ENCODE peak calls at places on chromosomes 4 and X, in four cellular contexts. D is SK-N-SH, U is A549, O is HepG2. C is an unnamed sample.

GRCh38 chr4:20249333-20249732 is 2.4 kb upstream of the SLIT2 start:
- DNase-seq in D (peak; percentile 51), O (no peak), U (no peak), C (no peak)

GRCh38 chr4:90317785-90318184 is 190.6 kb downstream of the CCSER1 start:
- DNase-seq in O (no peak), U (no peak), D (no peak), C (no peak)

GRCh38 chr4:25922812-25923369 is 8.9 kb downstream of the SMIM20 start:
- DNase-seq in O (no peak), D (no peak), U (no peak), C (no peak)

GRCh38 chr4:66489783-66490452 is 819.6 kb upstream of the EPHA5 start:
- DNase-seq in D (no peak), O (no peak), U (peak; percentile 1), C (no peak)

GRCh38 chrX:97065066-97065465 is 181.4 kb downstream of the RPA4 start:
- DNase-seq in O (no peak), D (no peak), U (no peak), C (no peak)

GRCh38 chrX:134782796-134783195 is 124.5 kb upstream of the PLAC1 start:
- DNase-seq in U (no peak), D (peak; percentile 23), O (no peak), C (no peak)

GRCh38 chr4:145937990-145938611 is 522 bp downstream of the ZNF827 start:
- DNase-seq in O (no peak), U (no peak), D (peak; percentile 60), C (no peak)

GRCh38 chr4:183205193-183205592 is 106.1 kb downstream of the WWC2 start:
- DNase-seq in U (no peak), D (no peak), O (no peak), C (no peak)

GRCh38 chr4:82201303-82201702 is 172.5 kb downstream of the HNRNPD start:
- DNase-seq in U (no peak), D (no peak), O (no peak), C (no peak)

GRCh38 chr4:36651253-36651652 is 369.8 kb downstream of the DTHD1 start:
- DNase-seq in D (no peak), U (no peak), O (no peak), C (peak; percentile 79)

GRCh38 chrX:153789654-153790053 is 4.5 kb downstream of the IDH3G start:
- DNase-seq in D (no peak), U (no peak), O (no peak), C (no peak)

GRCh38 chr4:181427076-181427475 is 816.1 kb upstream of the TENM3 start:
- DNase-seq in D (peak; percentile 14), U (no peak), O (no peak), C (no peak)

GRCh38 chr4:78864405-78865024 is 74.7 kb downstream of the PAQR3 start:
- DNase-seq in O (peak; percentile 74), D (peak; percentile 34), U (peak; percentile 18), C (peak; percentile 44)

GRCh38 chr4:39096847-39097246 is 34.8 kb downstream of the KLHL5 start:
- DNase-seq in U (no peak), D (no peak), O (no peak), C (no peak)

GRCh38 chr4:19857405-19857804 is 394.3 kb upstream of the SLIT2 start:
- DNase-seq in O (no peak), U (no peak), D (no peak), C (no peak)

GRCh38 chrX:69387559-69388487 is 116.3 kb upstream of the NALF2 start:
- DNase-seq in D (peak; percentile 78), U (peak; percentile 43), O (peak; percentile 45), C (no peak)

GRCh38 chr4:65227628-65228027 is 442.7 kb downstream of the EPHA5 start:
- DNase-seq in U (no peak), D (no peak), O (no peak), C (no peak)

GRCh38 chr4:187006189-187006618 is 282.5 kb upstream of the FAT1 start:
- DNase-seq in U (no peak), D (no peak), O (no peak), C (no peak)

GRCh38 chr4:84324850-84325249 is 174.2 kb downstream of the NKX6-1 start:
- DNase-seq in D (peak; percentile 34), O (no peak), U (no peak), C (no peak)

GRCh38 chr4:109041463-109041862 is 261.0 kb downstream of the COL25A1 start:
- DNase-seq in O (no peak), D (no peak), U (no peak), C (no peak)

GRCh38 chr4:164614999-164615398 is 138.9 kb upstream of the SMIM31 start:
- DNase-seq in O (no peak), U (no peak), D (no peak), C (no peak)

GRCh38 chrX:39627257-39627656 is 470.5 kb downstream of the BCOR start:
- DNase-seq in D (peak; percentile 25), O (no peak), U (no peak), C (no peak)

GRCh38 chrX:15203694-15204093 is 66.2 kb downstream of the ASB9 start:
- DNase-seq in U (no peak), D (no peak), O (no peak), C (no peak)

GRCh38 chrX:1914606-1915365 is 299.9 kb downstream of the ASMT start:
- DNase-seq in O (no peak), U (no peak), D (no peak), C (no peak)

GRCh38 chr4:92862509-92862908 is 558.7 kb downstream of the GRID2 start:
- DNase-seq in O (no peak), D (no peak), U (no peak), C (no peak)

GRCh38 chrX:13747836-13748235 is 13.3 kb downstream of the OFD1 start:
- DNase-seq in D (peak; percentile 27), U (peak; percentile 18), O (peak; percentile 21), C (no peak)

GRCh38 chr4:59904331-59904730 is 1295.8 kb upstream of the ADGRL3 start:
- DNase-seq in U (no peak), D (no peak), O (no peak), C (no peak)

GRCh38 chrX:17072726-17073125 is 126.3 kb downstream of the REPS2 start:
- DNase-seq in D (no peak), U (no peak), O (no peak), C (no peak)

GRCh38 chr4:8615921-8616787 is 23.6 kb downstream of the CPZ start:
- DNase-seq in D (peak; percentile 76), U (no peak), O (no peak), C (no peak)

GRCh38 chr4:10524196-10524833 is 67.1 kb upstream of the ZNF518B start:
- DNase-seq in D (no peak), U (no peak), O (no peak), C (no peak)

GRCh38 chr4:8029689-8030088 is 90.0 kb upstream of the AFAP1 start:
- DNase-seq in O (no peak), D (no peak), U (no peak), C (no peak)

GRCh38 chr4:71198958-71199357 is 139.9 kb upstream of the SLC4A4 start:
- DNase-seq in U (no peak), O (no peak), D (no peak), C (no peak)

GRCh38 chr4:80154547-80154933 is 42.8 kb upstream of the PRDM8 start:
- DNase-seq in D (peak; percentile 46), U (no peak), O (no peak), C (no peak)

GRCh38 chr4:189001283-189001970 is 862.2 kb downstream of the TRIML1 start:
- DNase-seq in O (no peak), U (no peak), D (no peak), C (no peak)

GRCh38 chr4:183429489-183429888 is 14.9 kb upstream of the CDKN2AIP start:
- DNase-seq in U (no peak), D (no peak), O (no peak), C (no peak)

GRCh38 chr4:174873931-174874330 is 44.2 kb upstream of the ADAM29 start:
- DNase-seq in D (peak; percentile 28), O (no peak), U (no peak), C (peak; percentile 25)

GRCh38 chr4:141425124-141425523 is 204.4 kb downstream of the ZNF330 start:
- DNase-seq in D (no peak), U (no peak), O (no peak), C (no peak)

DNA sequence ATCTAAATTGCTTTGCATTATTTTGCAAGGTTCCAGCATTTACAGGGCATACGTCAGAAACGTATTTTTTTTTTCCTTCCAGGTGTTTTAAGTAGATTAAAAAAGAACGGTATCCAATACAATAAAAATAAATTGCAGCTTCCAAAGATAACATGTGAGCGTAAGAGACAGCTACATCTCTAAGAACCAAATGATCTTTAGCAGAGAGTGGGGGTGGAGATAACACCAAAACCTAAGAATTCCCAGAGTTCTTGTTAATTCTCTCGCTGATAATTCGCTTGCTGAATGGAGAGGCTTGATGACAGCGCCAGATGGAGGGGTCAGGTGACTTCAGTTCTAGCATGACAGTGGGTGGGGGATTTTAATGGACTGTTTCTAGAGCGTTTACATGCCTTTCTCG is 2.3 kb downstream of the CLCN4 start:
- DNase-seq in U (no peak), D (peak; percentile 39), O (no peak), C (no peak)
- TF ChIP-seq SMC3 in U (no peak), D (no peak), O (no peak), C (no peak)

GRCh38 chr4:185171373-185172071 is 28.5 kb downstream of the SLC25A4 start:
- DNase-seq in U (no peak), O (no peak), D (no peak), C (peak; percentile 19)

GRCh38 chr4:185167205-185167604 is 24.1 kb downstream of the SLC25A4 start:
- DNase-seq in D (no peak), U (no peak), O (no peak), C (no peak)

DNA sequence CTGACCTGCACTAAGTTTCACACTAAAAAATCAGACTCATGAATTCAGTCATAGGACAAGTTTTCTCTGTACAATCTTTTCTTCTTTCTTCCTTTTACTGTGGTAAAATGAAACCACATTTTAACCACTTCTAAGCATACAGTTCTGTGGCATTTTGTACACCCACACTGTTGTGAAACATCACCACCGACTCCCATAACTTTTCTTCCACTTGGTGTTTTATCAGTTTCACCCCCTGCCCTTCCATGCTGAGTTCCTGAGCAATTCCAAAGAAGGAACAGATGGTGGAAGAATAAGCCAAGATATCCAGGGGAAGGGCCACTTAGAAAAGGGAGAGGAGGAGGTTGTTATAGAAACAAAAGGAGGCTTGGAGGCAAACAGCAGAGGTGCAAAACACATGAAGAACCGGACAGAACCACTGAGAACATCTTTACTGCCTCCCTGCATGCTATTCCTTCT is 22.6 kb downstream of the SLC25A4 start:
- DNase-seq in O (no peak), D (no peak), U (no peak), C (peak; percentile 74)
- TF ChIP-seq PBX3 in O (no peak), D (no peak), U (no peak), C (no peak)

GRCh38 chrX:50536955-50537354 is 66.3 kb upstream of the DGKK start:
- DNase-seq in O (no peak), U (no peak), D (no peak), C (no peak)
- TF ChIP-seq SMC3 in O (no peak), U (no peak), D (no peak), C (no peak)

GRCh38 chr4:2799971-2800690 is 7.2 kb downstream of the SH3BP2 start:
- DNase-seq in U (no peak), D (no peak), O (no peak), C (no peak)
- TF ChIP-seq PBX3 in U (no peak), D (no peak), O (no peak), C (no peak)

GRCh38 chr4:121220698-121221097 is 56.6 kb upstream of the TNIP3 start:
- DNase-seq in O (no peak), U (no peak), D (no peak), C (no peak)
- TF ChIP-seq SMC3 in O (no peak), U (no peak), D (no peak), C (no peak)

GRCh38 chrX:41923925-41924693 is 755 bp upstream of the CASK start:
- DNase-seq in D (peak; percentile 25), O (no peak), U (peak; percentile 44), C (no peak)
- TF ChIP-seq PBX3 in D (no peak), O (no peak), U (no peak), C (no peak)

GRCh38 chr4:137572163-137572562 is 39.9 kb upstream of the PCDH18 start:
- DNase-seq in D (no peak), O (no peak), U (no peak), C (peak; percentile 5)
- TF ChIP-seq SMC3 in D (no peak), O (no peak), U (no peak), C (no peak)

C was measured in GM12878.